ENCODE peak calls at places on chromosomes 3 and 15, in nine cellular contexts. One of them, this sample, is unnamed.

GRCh38 chr15:76433798-76434400 is 97.3 kb downstream of the ISL2 start:
- DNase-seq in memory B cell: no peak
- DNase-seq in IMR-90: peak
- DNase-seq in Caki2: no peak
- DNase-seq in NCI-H2171: no peak
- DNase-seq in NCI-H1092: no peak
- DNase-seq in HEK293T: no peak
- DNase-seq in T-helper 22 cell: no peak
- DNase-seq in NCI-H1105: no peak
- DNase-seq in this sample: no peak

GRCh38 chr3:57151021-57151449 is 14.1 kb downstream of the IL17RD start:
- DNase-seq in IMR-90: peak
- DNase-seq in Caki2: no peak
- DNase-seq in T-helper 22 cell: no peak
- DNase-seq in NCI-H2171: no peak
- DNase-seq in HEK293T: no peak
- DNase-seq in NCI-H1092: no peak
- DNase-seq in memory B cell: no peak
- DNase-seq in NCI-H1105: no peak
- DNase-seq in this sample: no peak

GRCh38 chr15:74315626-74316025 is 51.8 kb downstream of the CYP11A1 start:
- DNase-seq in Caki2: no peak
- DNase-seq in memory B cell: no peak
- DNase-seq in NCI-H1105: no peak
- DNase-seq in NCI-H1092: no peak
- DNase-seq in IMR-90: no peak
- DNase-seq in NCI-H2171: no peak
- DNase-seq in T-helper 22 cell: no peak
- DNase-seq in HEK293T: no peak
- DNase-seq in this sample: peak

GRCh38 chr3:187748050-187748481 is 2.8 kb upstream of the BCL6 start:
- DNase-seq in IMR-90: peak
- DNase-seq in NCI-H1105: peak
- DNase-seq in NCI-H2171: peak
- DNase-seq in T-helper 22 cell: peak
- DNase-seq in memory B cell: peak
- DNase-seq in Caki2: peak
- DNase-seq in HEK293T: peak
- DNase-seq in NCI-H1092: peak
- DNase-seq in this sample: no peak

GRCh38 chr3:108404409-108404808 is 106.0 kb downstream of the MYH15 start:
- DNase-seq in T-helper 22 cell: no peak
- DNase-seq in NCI-H1092: no peak
- DNase-seq in NCI-H2171: no peak
- DNase-seq in memory B cell: no peak
- DNase-seq in NCI-H1105: no peak
- DNase-seq in Caki2: no peak
- DNase-seq in HEK293T: no peak
- DNase-seq in IMR-90: peak
- DNase-seq in this sample: no peak

GRCh38 chr15:48332642-48333034 is 1.4 kb downstream of the DUT start:
- DNase-seq in NCI-H1105: no peak
- DNase-seq in T-helper 22 cell: no peak
- DNase-seq in NCI-H1092: no peak
- DNase-seq in NCI-H2171: no peak
- DNase-seq in HEK293T: no peak
- DNase-seq in Caki2: no peak
- DNase-seq in memory B cell: no peak
- DNase-seq in IMR-90: no peak
- DNase-seq in this sample: no peak

GRCh38 chr15:85024509-85025336 is 43.1 kb downstream of the PDE8A start:
- DNase-seq in Caki2: no peak
- DNase-seq in NCI-H2171: no peak
- DNase-seq in T-helper 22 cell: no peak
- DNase-seq in IMR-90: peak
- DNase-seq in HEK293T: no peak
- DNase-seq in NCI-H1105: no peak
- DNase-seq in NCI-H1092: no peak
- DNase-seq in memory B cell: no peak
- DNase-seq in this sample: no peak

GRCh38 chr3:185308126-185308754 is 54.4 kb upstream of the EHHADH start:
- DNase-seq in Caki2: peak
- DNase-seq in memory B cell: peak
- DNase-seq in NCI-H2171: peak
- DNase-seq in T-helper 22 cell: no peak
- DNase-seq in NCI-H1105: peak
- DNase-seq in IMR-90: peak
- DNase-seq in NCI-H1092: no peak
- DNase-seq in HEK293T: peak
- DNase-seq in this sample: peak

GRCh38 chr3:13245579-13245978 is 172.3 kb upstream of the IQSEC1 start:
- DNase-seq in IMR-90: no peak
- DNase-seq in HEK293T: no peak
- DNase-seq in T-helper 22 cell: no peak
- DNase-seq in NCI-H2171: no peak
- DNase-seq in Caki2: no peak
- DNase-seq in NCI-H1105: no peak
- DNase-seq in NCI-H1092: no peak
- DNase-seq in memory B cell: no peak
- DNase-seq in this sample: no peak

GRCh38 chr3:197952440-197952839 is 2.5 kb downstream of the RPL35A start:
- DNase-seq in NCI-H1092: no peak
- DNase-seq in HEK293T: no peak
- DNase-seq in T-helper 22 cell: no peak
- DNase-seq in IMR-90: no peak
- DNase-seq in NCI-H1105: no peak
- DNase-seq in NCI-H2171: no peak
- DNase-seq in memory B cell: no peak
- DNase-seq in Caki2: no peak
- DNase-seq in this sample: no peak

GRCh38 chr3:9340450-9341009 is 22.3 kb upstream of the THUMPD3 start:
- DNase-seq in Caki2: peak
- DNase-seq in IMR-90: peak
- DNase-seq in HEK293T: no peak
- DNase-seq in NCI-H1092: no peak
- DNase-seq in NCI-H1105: no peak
- DNase-seq in NCI-H2171: no peak
- DNase-seq in T-helper 22 cell: no peak
- DNase-seq in memory B cell: no peak
- DNase-seq in this sample: no peak